ENCODE peak calls at places on chromosomes 5 and 9, in four cellular contexts. W is K562; O is A549; R is naive thymus-derived CD4-positive, alpha-beta T cell. P is an unnamed sample. For H3K4me1, the result is how much of the 10 kb centered on the place peaks cover.

GRCh38 chr9:95874989-95875304 is 544 bp upstream of the ERCC6L2 start:
- DNase-seq in O (peak), R (peak), W (peak), P (peak)

GRCh38 chr9:126524353-126525077 is 89.2 kb upstream of the LMX1B start:
- DNase-seq in W (no peak), R (no peak), O (no peak), P (no peak)

GRCh38 chr9:134928796-134929559 is 11.3 kb upstream of the FCN1 start:
- DNase-seq in O (no peak), W (no peak), R (no peak), P (peak)

GRCh38 chr5:138867011-138867410 is 8.1 kb downstream of the LRRTM2 start:
- DNase-seq in R (no peak), O (no peak), W (no peak), P (no peak)

GRCh38 chr9:124198948-124199347 is 58.8 kb upstream of the NEK6 start:
- DNase-seq in R (no peak), O (no peak), W (no peak), P (peak)

GRCh38 chr5:92401492-92401891 is 1018.4 kb upstream of the ARRDC3 start:
- DNase-seq in R (no peak), O (no peak), W (no peak), P (no peak)

GRCh38 chr9:108724669-108725068 is 131.1 kb downstream of the ACTL7B start:
- DNase-seq in W (no peak), O (no peak), R (no peak), P (no peak)

GRCh38 chr5:378301-378891 is 56.9 kb downstream of the AHRR start:
- DNase-seq in R (no peak), W (no peak), O (no peak), P (no peak)

GRCh38 chr5:177592010-177592834 is at the start of gene TMED9:
- DNase-seq in R (peak), W (peak), O (peak), P (peak)

GRCh38 chr5:168179185-168179584 is 112.3 kb upstream of the WWC1 start:
- DNase-seq in R (no peak), O (no peak), W (no peak), P (no peak)

GRCh38 chr9:70053864-70054263 is 10.2 kb downstream of the MAMDC2 start:
- DNase-seq in R (no peak), W (no peak), O (no peak), P (no peak)

GRCh38 chr9:136681945-136682699 is 5.1 kb downstream of the AGPAT2 start:
- DNase-seq in W (no peak), O (no peak), R (no peak), P (no peak)

GRCh38 chr5:80967500-80968181 is 7.5 kb downstream of the RASGRF2 start:
- DNase-seq in R (no peak), O (peak), W (no peak), P (no peak)

GRCh38 chr9:108543251-108543768 is 312.5 kb downstream of the ACTL7B start:
- DNase-seq in W (no peak), R (no peak), O (peak), P (no peak)

GRCh38 chr9:137719194-137719593 is 100.4 kb downstream of the EHMT1 start:
- DNase-seq in R (no peak), W (no peak), O (no peak), P (no peak)

GRCh38 chr9:71446081-71446480 is 322.2 kb downstream of the CEMIP2 start:
- DNase-seq in R (no peak), O (no peak), W (no peak), P (no peak)

GRCh38 chr5:155631116-155631515 is 617.6 kb downstream of the KIF4B start:
- DNase-seq in R (no peak), O (no peak), W (no peak), P (no peak)

GRCh38 chr9:109771084-109771483 is 8.9 kb upstream of the PALM2AKAP2 start:
- DNase-seq in W (no peak), O (no peak), R (no peak), P (no peak)

GRCh38 chr9:133351908-133352634 is 4.1 kb downstream of the RPL7A start:
- DNase-seq in R (no peak), W (peak), O (peak), P (no peak)

GRCh38 chr9:99112750-99113417 is 8.0 kb downstream of the TGFBR1 start:
- DNase-seq in O (no peak), R (peak), W (no peak), P (no peak)

GRCh38 chr9:114953917-114954316 is 23.5 kb upstream of the TNFSF8 start:
- DNase-seq in O (no peak), R (no peak), W (no peak), P (peak)

GRCh38 chr5:119082691-119083090 is 11.8 kb downstream of the DMXL1 start:
- DNase-seq in W (no peak), R (no peak), O (no peak), P (no peak)

GRCh38 chr5:74642543-74642863 is 2.0 kb upstream of the ENC1 start:
- DNase-seq in R (no peak), W (no peak), O (no peak), P (no peak)

GRCh38 chr5:37860206-37860605 is 20.4 kb upstream of the GDNF start:
- DNase-seq in R (no peak), W (no peak), O (no peak), P (no peak)

GRCh38 chr9:33202552-33203300 is 35.6 kb upstream of the B4GALT1 start:
- DNase-seq in W (no peak), R (no peak), O (no peak), P (no peak)

GRCh38 chr5:41109186-41109585 is 38.0 kb upstream of the MROH2B start:
- DNase-seq in W (no peak), R (no peak), O (no peak), P (no peak)

GRCh38 chr5:73436535-73437125 is 11.9 kb downstream of the FOXD1 start:
- DNase-seq in O (no peak), R (no peak), W (no peak), P (no peak)

GRCh38 chr9:133768371-133768858 is 30.3 kb upstream of the SARDH start:
- DNase-seq in R (no peak), W (no peak), O (no peak), P (peak)

GRCh38 chr5:17192191-17192590 is 25.2 kb upstream of the BASP1 start:
- DNase-seq in R (no peak), O (no peak), W (no peak), P (no peak)

GRCh38 chr9:70566743-70567142 is 152.3 kb upstream of the KLF9 start:
- DNase-seq in W (no peak), R (no peak), O (no peak), P (no peak)

GRCh38 chr9:4299006-4299795 is 667 bp downstream of the GLIS3 start:
- DNase-seq in O (peak), W (no peak), R (peak), P (peak)

DNA sequence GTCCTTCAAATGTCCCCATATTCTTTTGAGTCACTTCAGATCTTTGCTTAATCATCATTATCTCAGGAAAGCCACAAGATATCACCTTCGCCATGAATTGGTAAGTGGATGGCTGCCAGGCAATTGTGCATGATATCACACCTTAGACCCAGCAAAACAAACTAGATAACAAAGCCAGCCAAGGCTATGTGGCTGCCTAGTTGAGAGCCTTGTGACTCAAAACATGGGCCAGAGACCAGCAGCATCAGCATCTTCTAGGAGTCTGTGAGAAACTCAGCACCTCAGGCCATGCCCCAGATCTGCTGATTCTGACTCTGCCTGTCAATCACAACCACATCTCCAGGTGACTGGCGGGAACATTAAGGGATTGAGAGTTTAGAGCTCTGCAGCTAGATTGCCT is 82.8 kb downstream of the SLIT3 start:
- DNase-seq in R (no peak), W (no peak), O (no peak), P (no peak)
- H3K27ac ChIP-seq in R (no peak), W (no peak), O (no peak), P (no peak)

DNA sequence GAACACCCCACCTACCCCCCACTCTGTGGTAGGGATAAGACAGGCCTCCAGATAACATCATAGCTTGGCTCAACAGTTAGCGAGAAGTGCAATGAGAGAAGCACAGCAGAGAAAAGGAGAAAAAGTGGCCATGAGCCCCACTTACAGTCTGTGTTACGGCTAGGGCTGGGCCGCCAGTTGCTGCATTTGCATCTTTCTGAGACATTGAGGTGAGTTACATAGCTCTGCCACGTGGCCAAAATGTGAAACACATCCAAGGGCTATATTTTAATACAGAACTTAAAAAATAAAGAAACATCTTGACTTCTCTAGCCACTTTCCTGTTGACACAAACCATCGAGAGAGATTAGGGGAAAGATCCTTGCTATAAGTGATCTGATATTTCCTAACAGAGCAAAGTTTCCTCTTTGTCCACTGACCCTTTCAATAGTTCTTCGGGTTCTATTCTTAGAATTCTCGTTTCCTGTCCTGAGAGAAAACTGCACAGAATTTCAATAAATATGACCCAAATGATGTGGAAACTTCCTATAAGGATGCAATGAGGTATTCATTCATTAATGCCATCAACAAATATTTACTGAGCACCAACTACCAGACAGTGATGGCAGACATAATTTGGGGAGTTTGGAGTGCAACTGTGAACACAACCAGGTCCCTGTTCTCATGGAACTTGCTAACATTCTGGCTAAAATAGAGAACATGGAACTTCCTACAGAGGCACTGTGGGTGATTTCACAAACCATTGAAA is 3.3 kb upstream of the TLE4 start:
- DNase-seq in O (no peak), R (no peak), W (no peak), P (no peak)
- H3K4me3 ChIP-seq in O (no peak), R (no peak), W (no peak), P (no peak)

GRCh38 chr5:78542321-78542840 is 106.2 kb downstream of the LHFPL2 start:
- DNase-seq in W (no peak), R (no peak), O (no peak), P (no peak)
- H3K4me1 ChIP-seq in W (under half), R (under half), O (under half), P (under half)

GRCh38 chr9:91841591-91841990 is 108.4 kb downstream of the ROR2 start:
- DNase-seq in W (no peak), R (no peak), O (no peak), P (no peak)

GRCh38 chr9:91840882-91841281 is 109.1 kb downstream of the ROR2 start:
- DNase-seq in W (no peak), O (no peak), R (no peak), P (no peak)

GRCh38 chr9:91840469-91840868 is 109.6 kb downstream of the ROR2 start:
- DNase-seq in R (no peak), W (no peak), O (no peak), P (no peak)

GRCh38 chr9:91837982-91838731 is 111.9 kb downstream of the ROR2 start:
- DNase-seq in O (peak), W (peak), R (no peak), P (peak)

GRCh38 chr9:91839926-91840464 is 110.0 kb downstream of the ROR2 start:
- DNase-seq in O (no peak), W (no peak), R (no peak), P (no peak)
- H3K27ac ChIP-seq in O (no peak), W (no peak), R (no peak), P (no peak)

GRCh38 chr5:8340739-8341344 is 471.9 kb downstream of the MTRR start:
- DNase-seq in O (no peak), W (no peak), R (no peak), P (no peak)
- H3K4me3 ChIP-seq in O (no peak), W (no peak), R (no peak), P (no peak)

DNA sequence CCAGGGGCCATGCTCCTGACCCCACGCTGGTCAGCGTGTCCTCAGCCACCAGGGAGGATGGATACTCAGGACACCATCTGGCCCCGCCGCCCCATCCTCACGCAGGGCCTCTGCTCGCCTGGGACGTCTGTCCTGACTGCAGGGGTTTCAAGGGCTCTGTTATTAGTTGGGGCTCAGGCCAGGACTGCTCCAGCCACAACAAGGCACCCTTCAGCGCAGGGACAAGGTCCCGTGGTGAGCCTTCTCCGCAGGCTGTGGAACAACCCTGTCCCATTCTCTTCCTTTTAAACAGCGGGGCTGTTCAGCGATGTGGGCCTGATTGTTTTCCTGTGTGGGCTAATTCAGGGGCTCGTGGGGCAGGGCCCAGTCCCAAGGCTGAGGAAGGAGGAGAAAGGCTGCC is 61.6 kb downstream of the SEMA4D start:
- DNase-seq in W (no peak), R (no peak), O (no peak), P (no peak)
- H3K4me1 ChIP-seq in W (under half), R (half or more), O (under half), P (under half)